ENCODE peak calls at places on chromosomes 11 and 22, in six cellular contexts. A, O, D, K, M and B are unnamed samples.

GRCh38 chr11:6488342-6488741 is 7.0 kb downstream of the TIMM10B start:
- DNase-seq in A (no peak), O (no peak), D (no peak), K (no peak), M (no peak), B (no peak)

GRCh38 chr22:32745251-32745995 is 56.1 kb upstream of the TIMP3 start:
- DNase-seq in A (peak; percentile 14), O (no peak), D (no peak), K (peak; percentile 39), M (no peak), B (no peak)

GRCh38 chr11:36098046-36098445 is 154.2 kb downstream of the LDLRAD3 start:
- DNase-seq in A (no peak), O (no peak), D (no peak), K (no peak), M (peak; percentile 18), B (no peak)

GRCh38 chr11:104968856-104969776 is 742 bp upstream of the CASP4 start:
- DNase-seq in A (peak; percentile 53), O (peak; percentile 44), D (peak; percentile 59), K (peak; percentile 41), M (peak; percentile 72), B (no peak)

GRCh38 chr11:413120-414081 is 1.4 kb downstream of the SIGIRR start:
- DNase-seq in A (no peak), O (peak; percentile 46), D (no peak), K (peak; percentile 4), M (no peak), B (no peak)

GRCh38 chr11:3989891-3990290 is 104.7 kb upstream of the RRM1 start:
- DNase-seq in A (no peak), O (no peak), D (no peak), K (no peak), M (no peak), B (no peak)

GRCh38 chr22:39097098-39098020 is at the start of gene APOBEC3H:
- DNase-seq in A (peak; percentile 22), O (peak; percentile 72), D (no peak), K (peak; percentile 33), M (no peak), B (no peak)

GRCh38 chr11:33875621-33876294 is 16.1 kb downstream of the LMO2 start:
- DNase-seq in A (no peak), O (no peak), D (no peak), K (no peak), M (no peak), B (no peak)

GRCh38 chr22:26642465-26643367 is 14.7 kb upstream of the MIAT start:
- DNase-seq in A (no peak), O (peak; percentile 52), D (peak; percentile 65), K (no peak), M (peak; percentile 24), B (no peak)

GRCh38 chr22:38291201-38291777 is 18.5 kb upstream of the TMEM184B start:
- DNase-seq in A (no peak), O (no peak), D (peak; percentile 55), K (no peak), M (no peak), B (no peak)

GRCh38 chr11:123493393-123494063 is 63.5 kb downstream of the GRAMD1B start:
- DNase-seq in A (no peak), O (no peak), D (peak; percentile 17), K (no peak), M (no peak), B (no peak)

GRCh38 chr11:64150481-64151239 is 15.3 kb downstream of the MACROD1 start:
- DNase-seq in A (no peak), O (no peak), D (peak; percentile 81), K (peak; percentile 81), M (no peak), B (peak; percentile 47)

GRCh38 chr11:10784229-10785145 is 24.2 kb downstream of the EIF4G2 start:
- DNase-seq in A (no peak), O (no peak), D (no peak), K (no peak), M (peak; percentile 18), B (no peak)

GRCh38 chr11:12121504-12121903 is 11.1 kb downstream of the MICAL2 start:
- DNase-seq in A (no peak), O (no peak), D (peak; percentile 69), K (no peak), M (no peak), B (no peak)

GRCh38 chr11:59429924-59430516 is 3.8 kb upstream of the OR5A2 start:
- DNase-seq in A (peak; percentile 35), O (no peak), D (peak; percentile 15), K (peak; percentile 66), M (peak; percentile 13), B (no peak)

GRCh38 chr22:45304971-45305370 is 4.8 kb upstream of the FAM118A start:
- DNase-seq in A (peak; percentile 10), O (no peak), D (no peak), K (no peak), M (no peak), B (no peak)

GRCh38 chr11:110613526-110613925 is 98.7 kb downstream of the ARHGAP20 start:
- DNase-seq in A (no peak), O (no peak), D (no peak), K (no peak), M (no peak), B (no peak)

GRCh38 chr22:37680191-37680851 is 4.9 kb downstream of the LGALS1 start:
- DNase-seq in A (no peak), O (no peak), D (no peak), K (no peak), M (no peak), B (no peak)

GRCh38 chr22:27218521-27218920 is 561.1 kb downstream of the MIAT start:
- DNase-seq in A (no peak), O (no peak), D (no peak), K (no peak), M (no peak), B (no peak)

GRCh38 chr11:63916837-63917684 is at the start of gene RCOR2:
- DNase-seq in A (peak; percentile 14), O (peak; percentile 76), D (peak; percentile 88), K (peak; percentile 79), M (peak; percentile 82), B (peak; percentile 89)

GRCh38 chr11:69005183-69005630 is 7.8 kb downstream of the MRGPRF start:
- DNase-seq in A (no peak), O (no peak), D (no peak), K (no peak), M (no peak), B (no peak)

GRCh38 chr11:118609380-118610219 is 2.2 kb downstream of the PHLDB1 start:
- DNase-seq in A (no peak), O (no peak), D (no peak), K (no peak), M (no peak), B (peak; percentile 83)

GRCh38 chr22:39336411-39336810 is 13.4 kb upstream of the SYNGR1 start:
- DNase-seq in A (no peak), O (no peak), D (no peak), K (peak; percentile 68), M (no peak), B (no peak)

GRCh38 chr22:47996446-47996857 is 1234.0 kb downstream of the TBC1D22A start:
- DNase-seq in A (no peak), O (no peak), D (no peak), K (no peak), M (no peak), B (no peak)

GRCh38 chr11:10941429-10941828 is 83.6 kb upstream of the ZBED5 start:
- DNase-seq in A (no peak), O (no peak), D (no peak), K (no peak), M (no peak), B (peak; percentile 15)

GRCh38 chr11:4890279-4890678 is 8.6 kb downstream of the OR51T1 start:
- DNase-seq in A (no peak), O (no peak), D (no peak), K (no peak), M (no peak), B (no peak)

GRCh38 chr22:49790912-49791311 is 36.8 kb downstream of the BRD1 start:
- DNase-seq in A (no peak), O (no peak), D (no peak), K (no peak), M (no peak), B (no peak)

GRCh38 chr22:50532353-50532700 is 2.5 kb upstream of the TYMP start:
- DNase-seq in A (no peak), O (peak; percentile 74), D (peak; percentile 56), K (no peak), M (no peak), B (no peak)

GRCh38 chr11:44025727-44026126 is 22.1 kb upstream of the ACCSL start:
- DNase-seq in A (no peak), O (no peak), D (no peak), K (no peak), M (no peak), B (no peak)

GRCh38 chr22:38040953-38041759 is 16.0 kb upstream of the PICK1 start:
- DNase-seq in A (peak; percentile 25), O (no peak), D (no peak), K (no peak), M (no peak), B (no peak)

GRCh38 chr22:47190276-47190956 is 428.0 kb downstream of the TBC1D22A start:
- DNase-seq in A (no peak), O (peak; percentile 41), D (no peak), K (no peak), M (no peak), B (no peak)

GRCh38 chr11:124817036-124817435 is 16.8 kb upstream of the MSANTD2 start:
- DNase-seq in A (no peak), O (no peak), D (no peak), K (no peak), M (no peak), B (no peak)

GRCh38 chr11:88813233-88813915 is 252.4 kb downstream of the GRM5 start:
- DNase-seq in A (no peak), O (no peak), D (no peak), K (no peak), M (no peak), B (no peak)

GRCh38 chr11:85132839-85133238 is 494.3 kb downstream of the DLG2 start:
- DNase-seq in A (no peak), O (no peak), D (no peak), K (no peak), M (no peak), B (peak; percentile 20)